ENCODE peak calls at places on chromosomes 13 and 19, in seven cellular contexts. F is neuronal stem cell, Q is transverse colon, P is heart right ventricle, G is adrenal gland, I is thyroid gland, D is fibroblast of lung. M is an unnamed sample.

GRCh38 chr19:5293607-5294089 is 47.0 kb downstream of the PTPRS start:
- DNase-seq in F (peak), Q (no peak), P (no peak), G (peak), I (peak), D (peak), M (peak)

GRCh38 chr19:55089279-55089944 is 13.7 kb downstream of the EPS8L1 start:
- DNase-seq in F (no peak), Q (no peak), P (no peak), G (peak), I (no peak), D (no peak), M (no peak)

GRCh38 chr13:62085832-62086231 is 670.2 kb upstream of the PCDH20 start:
- DNase-seq in F (no peak), Q (no peak), P (no peak), G (no peak), I (no peak), D (no peak), M (no peak)

GRCh38 chr19:1360818-1361461 is 22.8 kb upstream of the NDUFS7 start:
- DNase-seq in F (no peak), Q (peak), P (peak), G (peak), I (no peak), D (peak), M (peak)

GRCh38 chr19:32692727-32693061 is 1.1 kb downstream of the NUDT19 start:
- DNase-seq in F (no peak), Q (no peak), P (no peak), G (no peak), I (no peak), D (no peak), M (no peak)

GRCh38 chr13:29481603-29482002 is 113.9 kb downstream of the SLC7A1 start:
- DNase-seq in F (no peak), Q (no peak), P (no peak), G (no peak), I (no peak), D (no peak), M (no peak)

GRCh38 chr19:12994701-12995595 is at the start of gene NFIX:
- DNase-seq in F (no peak), Q (peak), P (peak), G (peak), I (peak), D (peak), M (peak)

GRCh38 chr19:6613711-6614110 is 22.8 kb upstream of the CD70 start:
- DNase-seq in F (no peak), Q (no peak), P (no peak), G (no peak), I (no peak), D (peak), M (no peak)

GRCh38 chr19:45086453-45086852 is 6.5 kb upstream of the PPP1R37 start:
- DNase-seq in F (no peak), Q (no peak), P (no peak), G (no peak), I (no peak), D (no peak), M (no peak)

GRCh38 chr19:44021221-44021620 is 4.0 kb upstream of the ZNF222 start:
- DNase-seq in F (no peak), Q (no peak), P (no peak), G (no peak), I (no peak), D (no peak), M (no peak)

GRCh38 chr19:45251452-45252354 is 632 bp downstream of the MARK4 start:
- DNase-seq in F (no peak), Q (peak), P (no peak), G (no peak), I (peak), D (no peak), M (no peak)

GRCh38 chr13:100532090-100532766 is 56.4 kb downstream of the GGACT start:
- DNase-seq in F (no peak), Q (no peak), P (no peak), G (no peak), I (no peak), D (no peak), M (no peak)

GRCh38 chr19:4445963-4446668 is 11.5 kb downstream of the UBXN6 start:
- DNase-seq in F (no peak), Q (no peak), P (no peak), G (peak), I (no peak), D (no peak), M (no peak)

GRCh38 chr13:102881819-102882686 is 36.2 kb downstream of the ERCC5 start:
- DNase-seq in F (no peak), Q (no peak), P (no peak), G (no peak), I (no peak), D (no peak), M (no peak)

GRCh38 chr13:73623281-73623680 is 510.9 kb downstream of the KLF12 start:
- DNase-seq in F (no peak), Q (no peak), P (no peak), G (no peak), I (no peak), D (no peak), M (no peak)

GRCh38 chr13:75418997-75419396 is 63.0 kb downstream of the TBC1D4 start:
- DNase-seq in F (no peak), Q (no peak), P (no peak), G (no peak), I (no peak), D (no peak), M (no peak)

GRCh38 chr13:77448689-77449088 is 86.8 kb upstream of the SCEL start:
- DNase-seq in F (no peak), Q (peak), P (no peak), G (peak), I (no peak), D (no peak), M (no peak)

GRCh38 chr19:8161135-8161646 is 11.8 kb upstream of the FBN3 start:
- DNase-seq in F (no peak), Q (no peak), P (no peak), G (no peak), I (no peak), D (peak), M (peak)

GRCh38 chr19:57560049-57560491 is 407 bp upstream of the ZNF550 start:
- DNase-seq in F (no peak), Q (no peak), P (peak), G (peak), I (peak), D (peak), M (peak)

GRCh38 chr19:32998722-32999121 is 26.7 kb downstream of the FAAP24 start:
- DNase-seq in F (no peak), Q (no peak), P (no peak), G (no peak), I (no peak), D (no peak), M (no peak)

GRCh38 chr13:54611400-54611799 is 1582.8 kb downstream of the OLFM4 start:
- DNase-seq in F (no peak), Q (no peak), P (no peak), G (no peak), I (no peak), D (no peak), M (no peak)

GRCh38 chr13:109387438-109387837 is 398.9 kb downstream of the IRS2 start:
- DNase-seq in F (no peak), Q (no peak), P (no peak), G (no peak), I (no peak), D (no peak), M (no peak)

GRCh38 chr13:109389456-109389855 is 396.9 kb downstream of the IRS2 start:
- DNase-seq in F (no peak), Q (no peak), P (no peak), G (no peak), I (no peak), D (peak), M (no peak)

GRCh38 chr13:109381546-109382180 is 404.7 kb downstream of the IRS2 start:
- DNase-seq in F (no peak), Q (no peak), P (no peak), G (no peak), I (no peak), D (peak), M (no peak)

GRCh38 chr13:109383683-109384082 is 402.7 kb downstream of the IRS2 start:
- DNase-seq in F (no peak), Q (no peak), P (no peak), G (no peak), I (no peak), D (peak), M (no peak)

DNA sequence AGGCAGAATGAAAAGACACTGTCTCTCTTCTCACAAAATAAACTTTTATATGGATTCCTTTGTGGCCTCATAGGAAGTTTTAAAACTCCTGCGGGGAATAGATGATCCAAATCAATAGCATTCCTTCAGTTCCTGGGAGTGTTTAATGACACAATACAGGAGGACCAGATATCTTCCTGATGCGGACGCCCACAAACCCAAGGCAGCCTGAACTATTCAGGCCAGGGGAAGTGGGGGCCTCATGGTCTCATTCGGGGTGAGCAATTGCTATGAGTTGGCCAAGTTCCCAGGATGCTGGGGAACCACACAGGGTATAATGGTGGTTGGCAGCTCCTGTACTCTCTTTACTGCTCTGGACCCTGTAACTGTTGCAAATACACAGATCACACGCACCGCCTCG is 401.2 kb downstream of the IRS2 start:
- DNase-seq in F (no peak), Q (no peak), P (no peak), G (no peak), I (no peak), D (peak), M (no peak)
- H3K4me3 ChIP-seq in F (no peak), Q (no peak), P (no peak), G (no peak), I (no peak), D (no peak), M (no peak)

GRCh38 chr19:38899447-38900219 is at the start of the genes NFKBIB and SIRT2:
- DNase-seq in F (peak), Q (peak), P (peak), G (peak), I (peak), D (peak), M (peak)
- H3K4me3 ChIP-seq in F (peak), Q (peak), P (peak), G (peak), I (peak), D (peak), M (peak)

GRCh38 chr13:59587971-59588716 is 575.6 kb downstream of the DIAPH3 start:
- DNase-seq in F (peak), Q (no peak), P (no peak), G (no peak), I (no peak), D (no peak), M (no peak)
- H3K4me3 ChIP-seq in F (no peak), Q (no peak), P (no peak), G (no peak), I (no peak), D (no peak), M (no peak)

GRCh38 chr13:33973194-33973593 is 155.2 kb downstream of the RFC3 start:
- DNase-seq in F (no peak), Q (no peak), P (no peak), G (no peak), I (no peak), D (no peak), M (no peak)

GRCh38 chr13:33976965-33977364 is 159.0 kb downstream of the RFC3 start:
- DNase-seq in F (no peak), Q (no peak), P (no peak), G (no peak), I (no peak), D (no peak), M (no peak)

GRCh38 chr13:33978653-33979052 is 160.7 kb downstream of the RFC3 start:
- DNase-seq in F (no peak), Q (no peak), P (no peak), G (no peak), I (no peak), D (no peak), M (no peak)
- H3K4me3 ChIP-seq in F (no peak), Q (no peak), P (no peak), G (no peak), I (no peak), D (no peak), M (no peak)

DNA sequence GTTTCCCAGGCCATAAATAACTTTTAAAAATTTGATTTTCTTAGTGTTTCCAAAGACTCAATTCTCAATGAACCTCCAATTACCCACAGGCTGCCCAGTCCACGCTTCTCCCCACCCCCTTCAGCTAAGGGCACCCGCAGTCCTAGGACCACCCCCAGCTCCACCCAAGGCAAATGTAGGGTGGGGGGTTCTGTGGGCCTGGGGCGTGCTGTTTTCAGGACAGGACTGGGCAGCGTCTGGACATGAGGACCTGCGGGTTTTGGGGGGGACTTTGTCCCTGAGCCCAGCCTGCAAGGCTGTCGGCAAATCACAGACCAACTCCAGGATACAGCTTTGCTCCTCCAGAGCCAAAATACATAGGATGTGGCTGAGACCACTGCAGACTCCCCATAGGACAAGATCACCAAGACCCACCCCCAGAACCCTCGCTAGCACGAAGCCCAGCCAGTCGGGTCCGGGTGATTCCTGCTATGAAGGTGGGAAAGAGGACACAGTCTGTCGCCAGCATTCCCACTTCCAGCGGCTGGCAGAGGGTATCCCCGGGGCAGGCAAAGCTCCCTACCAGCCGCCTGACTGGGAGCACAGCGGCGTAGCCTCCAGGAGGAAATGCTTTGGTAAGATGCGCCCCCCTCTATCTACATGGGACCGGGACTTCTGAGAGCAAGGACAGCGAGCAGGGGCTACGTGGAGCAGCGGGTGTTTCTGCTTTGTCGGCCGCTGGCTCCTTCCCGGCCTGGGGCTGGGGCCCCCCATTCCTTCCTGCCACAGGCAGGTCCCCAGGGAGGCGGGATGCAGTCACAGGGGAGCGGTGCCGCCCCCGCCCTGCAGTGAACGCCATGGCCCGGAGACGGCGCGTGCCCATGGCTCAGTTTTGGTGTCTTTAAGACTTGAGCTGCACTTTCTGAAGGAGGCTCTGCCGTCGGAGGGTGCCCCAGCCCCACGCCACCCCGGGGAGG is 1.6 kb upstream of the TIMM13 start:
- DNase-seq in F (no peak), Q (no peak), P (no peak), G (no peak), I (no peak), D (no peak), M (no peak)
- H3K4me3 ChIP-seq in F (no peak), Q (no peak), P (no peak), G (no peak), I (no peak), D (no peak), M (no peak)

GRCh38 chr13:93547886-93548285 is 321.3 kb downstream of the GPC6 start:
- DNase-seq in F (no peak), Q (no peak), P (no peak), G (no peak), I (no peak), D (peak), M (no peak)

GRCh38 chr13:93549326-93549855 is 322.8 kb downstream of the GPC6 start:
- DNase-seq in F (no peak), Q (no peak), P (no peak), G (no peak), I (no peak), D (peak), M (no peak)

GRCh38 chr13:93554514-93554913 is 327.9 kb downstream of the GPC6 start:
- DNase-seq in F (no peak), Q (no peak), P (no peak), G (no peak), I (no peak), D (no peak), M (no peak)

DNA sequence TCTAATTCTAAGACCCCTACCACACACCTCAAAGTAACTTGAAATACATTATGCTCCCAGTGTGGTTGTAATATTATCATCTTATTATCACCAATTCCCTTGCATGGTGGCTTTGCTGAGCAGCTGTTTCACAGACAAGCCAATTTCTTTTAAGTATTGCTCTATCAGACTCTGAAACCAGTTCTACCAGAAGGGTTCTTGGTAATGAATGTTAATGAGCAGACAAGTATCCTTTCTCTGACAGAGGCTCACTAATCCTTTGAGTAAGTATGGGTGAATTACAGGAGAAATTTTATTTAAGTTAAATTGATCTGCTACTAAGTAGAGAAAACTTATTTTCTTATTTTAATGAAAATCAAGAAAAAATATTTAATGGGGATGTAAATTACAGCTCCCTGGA is 326.0 kb downstream of the GPC6 start:
- DNase-seq in F (no peak), Q (no peak), P (no peak), G (no peak), I (no peak), D (no peak), M (peak)
- H3K4me3 ChIP-seq in F (no peak), Q (no peak), P (no peak), G (no peak), I (no peak), D (no peak), M (no peak)

GRCh38 chr19:41911889-41912731 is 16.1 kb downstream of the ERFL start:
- DNase-seq in F (no peak), Q (no peak), P (no peak), G (no peak), I (no peak), D (no peak), M (no peak)
- H3K4me3 ChIP-seq in F (no peak), Q (no peak), P (no peak), G (no peak), I (no peak), D (no peak), M (no peak)

M was measured in A673.